ENCODE peak calls at places on chromosomes 3 and 15, in seven cellular contexts. X is IMR-90, L is SK-N-SH, C is H1, S is K562, M is GM12878, F is HepG2. I is an unnamed sample.

GRCh38 chr15:94229591-94230365 is 1.6 kb upstream of the MCTP2 start:
- DNase-seq in M (peak; percentile 70), S (no peak), L (no peak), X (no peak), F (no peak), C (no peak), I (no peak)

GRCh38 chr15:67819636-67820035 is 5.7 kb upstream of the SKOR1 start:
- DNase-seq in S (no peak), F (no peak), M (no peak), C (no peak), X (no peak), L (no peak), I (no peak)

GRCh38 chr3:178584722-178585121 is 48.5 kb downstream of the KCNMB2 start:
- DNase-seq in M (no peak), S (no peak), X (no peak), C (no peak), F (no peak), L (no peak), I (no peak)

GRCh38 chr3:9043063-9043462 is 79.8 kb upstream of the RAD18 start:
- DNase-seq in M (no peak), F (no peak), S (no peak), X (no peak), C (no peak), L (no peak), I (no peak)

GRCh38 chr3:157355276-157355675 is 81.4 kb upstream of the PTX3 start:
- DNase-seq in L (no peak), F (no peak), C (no peak), X (no peak), S (no peak), M (no peak), I (no peak)

GRCh38 chr3:143358793-143359491 is 239.4 kb downstream of the CHST2 start:
- DNase-seq in F (no peak), S (no peak), M (no peak), X (no peak), L (no peak), C (no peak), I (no peak)

GRCh38 chr3:111103807-111104206 is 32.2 kb downstream of the NECTIN3 start:
- DNase-seq in C (no peak), L (no peak), F (no peak), X (peak; percentile 71), M (no peak), S (no peak), I (no peak)

GRCh38 chr15:33154366-33155166 is 39.9 kb downstream of the FMN1 start:
- DNase-seq in X (peak; percentile 55), L (no peak), C (no peak), S (no peak), F (no peak), M (no peak), I (no peak)

GRCh38 chr3:195908439-195909293 is at the start of gene TNK2:
- DNase-seq in L (peak; percentile 57), M (no peak), S (peak; percentile 50), F (no peak), C (no peak), X (no peak), I (no peak)

GRCh38 chr3:132283440-132283839 is 33.8 kb upstream of the ACP3 start:
- DNase-seq in F (no peak), X (no peak), M (no peak), S (no peak), L (no peak), C (no peak), I (no peak)

GRCh38 chr3:190870125-190870524 is 7.6 kb upstream of the GMNC start:
- DNase-seq in F (no peak), X (no peak), S (no peak), C (no peak), M (no peak), L (no peak), I (no peak)

GRCh38 chr3:17111556-17111955 is 226.8 kb downstream of the PLCL2 start:
- DNase-seq in F (no peak), S (no peak), L (no peak), M (no peak), X (peak; percentile 31), C (no peak), I (no peak)

GRCh38 chr3:146165844-146166243 is 4.9 kb upstream of the PLOD2 start:
- DNase-seq in L (no peak), C (no peak), M (no peak), S (no peak), X (no peak), F (no peak), I (no peak)
- TF ChIP-seq USF2 in L (no peak), C (no peak), M (no peak), S (no peak), X (no peak), F (no peak), I (no peak)

GRCh38 chr3:52446042-52446441 is 1.1 kb upstream of the SEMA3G start:
- DNase-seq in L (no peak), C (no peak), M (no peak), S (no peak), X (no peak), F (no peak), I (no peak)

GRCh38 chr3:52444860-52445793 is at the start of gene SEMA3G:
- DNase-seq in L (peak; percentile 84), S (peak; percentile 64), X (peak; percentile 34), F (peak; percentile 76), C (peak; percentile 56), M (no peak), I (peak; percentile 72)

GRCh38 chr3:52442409-52443267 is 2.3 kb downstream of the SEMA3G start:
- DNase-seq in C (no peak), X (no peak), L (peak; percentile 23), M (no peak), F (no peak), S (no peak), I (no peak)

GRCh38 chr3:52443268-52443610 is 1.7 kb downstream of the SEMA3G start:
- DNase-seq in S (no peak), L (no peak), F (no peak), X (no peak), C (no peak), M (no peak), I (no peak)

DNA sequence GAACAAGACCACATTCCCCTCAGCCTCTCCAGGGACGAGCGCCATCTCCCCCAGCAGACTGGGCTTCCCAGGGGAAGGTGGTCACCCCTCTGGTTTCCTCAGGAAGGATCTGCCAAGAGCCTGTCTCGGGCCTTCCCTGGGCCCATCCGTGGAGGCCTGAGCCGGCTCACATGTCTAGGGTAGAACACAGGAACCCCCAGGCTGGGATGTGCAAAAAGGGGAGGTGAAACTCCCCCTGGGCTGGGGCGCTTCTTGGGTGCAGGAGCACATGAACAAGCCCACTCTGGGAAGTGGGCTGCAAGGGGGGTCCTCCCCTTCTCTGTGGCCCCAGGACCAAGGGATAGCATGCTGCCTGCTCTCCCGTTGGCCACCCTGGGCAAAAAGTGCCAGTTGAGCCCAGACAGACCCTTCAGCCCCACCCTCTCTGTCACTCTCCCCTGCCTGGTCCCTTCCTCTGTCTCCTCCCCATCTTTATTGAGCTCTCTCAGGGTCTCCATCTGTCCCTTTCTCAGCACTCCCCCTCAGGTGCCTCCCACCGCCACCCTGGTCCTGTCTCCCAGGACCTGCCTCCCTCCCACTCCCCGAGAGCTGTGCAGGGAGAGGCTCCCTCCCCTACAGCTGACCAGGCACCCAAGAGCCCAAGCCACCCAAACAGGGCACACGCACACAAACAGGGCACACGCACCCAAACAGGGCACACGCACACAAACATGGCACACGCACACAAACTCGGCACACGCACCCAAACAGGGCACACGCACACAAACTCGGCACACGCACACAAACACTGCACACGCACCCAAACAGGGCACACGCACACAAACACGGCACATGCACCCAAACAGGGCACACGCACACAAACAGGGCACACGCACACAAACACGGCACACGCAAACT is 864 bp downstream of the SEMA3G start:
- DNase-seq in M (no peak), X (no peak), C (no peak), L (no peak), S (no peak), F (no peak), I (no peak)
- H3K4me3 ChIP-seq in M (no peak overlapping the region), X (no peak overlapping the region), C (peak overlapping the region; percentile 38), L (no peak overlapping the region), S (no peak overlapping the region), F (peak overlapping the region; percentile 78), I (no peak overlapping the region)

GRCh38 chr15:76059320-76060097 is at the start of gene TMEM266:
- DNase-seq in X (peak; percentile 5), M (no peak), F (no peak), C (no peak), L (peak; percentile 98), S (peak; percentile 73), I (peak; percentile 54)
- TF ChIP-seq USF2 in X (no peak), M (no peak), F (no peak), C (no peak), L (no peak), S (no peak), I (no peak)

GRCh38 chr15:46646476-46646875 is 1011.6 kb downstream of the SQOR start:
- DNase-seq in X (no peak), C (no peak), F (no peak), L (no peak), M (no peak), S (no peak), I (no peak)
- H3K4me3 ChIP-seq in X (no peak overlapping the region), C (no peak overlapping the region), F (no peak overlapping the region), L (no peak overlapping the region), M (no peak overlapping the region), S (no peak overlapping the region), I (no peak overlapping the region)

GRCh38 chr3:52194541-52195296 is 3.2 kb upstream of the ALAS1 start:
- DNase-seq in M (no peak), S (no peak), L (no peak), X (peak; percentile 72), F (no peak), C (no peak), I (no peak)
- TF ChIP-seq USF2 in M (no peak), S (no peak), L (no peak), X (no peak), F (no peak), C (no peak), I (no peak)

GRCh38 chr3:43995078-43995928 is 246.4 kb upstream of the TOPAZ1 start:
- DNase-seq in S (no peak), L (peak; percentile 80), C (no peak), M (no peak), X (no peak), F (no peak), I (no peak)
- H3K4me3 ChIP-seq in S (no peak overlapping the region), L (peak overlapping the region; percentile 43), C (peak overlapping the region; percentile 71), M (peak overlapping the region; percentile 83), X (no peak overlapping the region), F (no peak overlapping the region), I (peak overlapping the region; percentile 83)

DNA sequence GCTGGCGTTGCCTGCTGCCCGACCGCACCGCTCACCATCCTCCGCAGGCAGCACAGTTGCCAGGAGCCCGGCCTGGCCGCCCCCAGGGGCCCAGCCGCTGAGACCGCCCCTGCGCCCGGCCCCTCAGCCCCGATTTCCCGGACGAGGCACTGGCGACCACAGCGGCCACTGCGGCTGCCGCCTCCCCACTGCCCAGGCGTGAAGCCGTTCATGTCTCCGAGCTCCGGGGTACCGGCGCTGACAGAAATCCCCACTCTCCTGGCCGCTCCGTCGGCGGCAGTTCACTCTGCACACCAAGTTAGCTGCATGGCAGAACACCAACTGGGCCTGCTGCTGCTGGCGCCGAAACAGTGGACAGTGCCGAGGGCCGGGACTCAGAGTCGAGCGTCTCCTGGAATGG is 8.5 kb downstream of the SELENOT start:
- DNase-seq in S (no peak), C (no peak), F (no peak), L (no peak), X (no peak), M (no peak), I (no peak)
- TF ChIP-seq USF2 in S (no peak), C (no peak), F (no peak), L (no peak), X (no peak), M (no peak), I (no peak)